ENCODE peak calls at places on chromosomes 5 and 9, in four cellular contexts. One of them, this sample, is unnamed.

GRCh38 chr5:126780165-126780827 is 3.4 kb downstream of the LMNB1 start:
- DNase-seq in nephron progenitor cell: no peak
- DNase-seq in RWPE1: peak; percentile 59
- DNase-seq in H1: no peak
- DNase-seq in this sample: no peak

GRCh38 chr9:85645909-85646627 is 95.7 kb downstream of the AGTPBP1 start:
- DNase-seq in nephron progenitor cell: no peak
- DNase-seq in RWPE1: no peak
- DNase-seq in H1: no peak
- DNase-seq in this sample: no peak

GRCh38 chr5:31854181-31854624 is 215.3 kb downstream of the PDZD2 start:
- DNase-seq in nephron progenitor cell: peak; percentile 23
- DNase-seq in RWPE1: peak; percentile 82
- DNase-seq in H1: peak; percentile 38
- DNase-seq in this sample: no peak

GRCh38 chr5:137627293-137627692 is 108.6 kb downstream of the KLHL3 start:
- DNase-seq in nephron progenitor cell: no peak
- DNase-seq in RWPE1: peak; percentile 39
- DNase-seq in H1: no peak
- DNase-seq in this sample: no peak

GRCh38 chr5:108119123-108119522 is 262.8 kb downstream of the FBXL17 start:
- DNase-seq in nephron progenitor cell: no peak
- DNase-seq in RWPE1: no peak
- DNase-seq in H1: no peak
- DNase-seq in this sample: no peak

GRCh38 chr5:18653216-18653752 is 1019.0 kb downstream of the TAF11L14 start:
- DNase-seq in nephron progenitor cell: no peak
- DNase-seq in RWPE1: no peak
- DNase-seq in H1: no peak
- DNase-seq in this sample: no peak

GRCh38 chr5:10719965-10720364 is 41.1 kb downstream of the DAP start:
- DNase-seq in nephron progenitor cell: no peak
- DNase-seq in RWPE1: peak; percentile 46
- DNase-seq in H1: no peak
- DNase-seq in this sample: no peak

GRCh38 chr5:151612689-151613427 is 21.7 kb upstream of the FAT2 start:
- DNase-seq in nephron progenitor cell: no peak
- DNase-seq in RWPE1: peak; percentile 97
- DNase-seq in H1: no peak
- DNase-seq in this sample: no peak

GRCh38 chr5:57836921-57837320 is 354.3 kb upstream of the ACTBL2 start:
- DNase-seq in nephron progenitor cell: no peak
- DNase-seq in RWPE1: no peak
- DNase-seq in H1: no peak
- DNase-seq in this sample: no peak

GRCh38 chr9:6564868-6565267 is 80.7 kb downstream of the GLDC start:
- DNase-seq in nephron progenitor cell: no peak
- DNase-seq in RWPE1: no peak
- DNase-seq in H1: no peak
- DNase-seq in this sample: no peak

GRCh38 chr5:172834570-172835245 is 657 bp downstream of the ERGIC1 start:
- DNase-seq in nephron progenitor cell: peak; percentile 35
- DNase-seq in RWPE1: no peak
- DNase-seq in H1: no peak
- DNase-seq in this sample: peak; percentile 20

GRCh38 chr5:74415695-74416102 is 224.8 kb downstream of the ENC1 start:
- DNase-seq in nephron progenitor cell: no peak
- DNase-seq in RWPE1: no peak
- DNase-seq in H1: no peak
- DNase-seq in this sample: no peak

GRCh38 chr5:72093231-72093630 is 14.0 kb upstream of the MAP1B start:
- DNase-seq in nephron progenitor cell: no peak
- DNase-seq in RWPE1: peak; percentile 38
- DNase-seq in H1: no peak
- DNase-seq in this sample: no peak

GRCh38 chr9:128372784-128373183 is 1.6 kb downstream of the URM1 start:
- DNase-seq in nephron progenitor cell: no peak
- DNase-seq in RWPE1: no peak
- DNase-seq in H1: no peak
- DNase-seq in this sample: no peak

GRCh38 chr5:170552486-170553122 is 48.8 kb downstream of the KCNIP1 start:
- DNase-seq in nephron progenitor cell: peak; percentile 50
- DNase-seq in RWPE1: no peak
- DNase-seq in H1: peak; percentile 25
- DNase-seq in this sample: no peak

DNA sequence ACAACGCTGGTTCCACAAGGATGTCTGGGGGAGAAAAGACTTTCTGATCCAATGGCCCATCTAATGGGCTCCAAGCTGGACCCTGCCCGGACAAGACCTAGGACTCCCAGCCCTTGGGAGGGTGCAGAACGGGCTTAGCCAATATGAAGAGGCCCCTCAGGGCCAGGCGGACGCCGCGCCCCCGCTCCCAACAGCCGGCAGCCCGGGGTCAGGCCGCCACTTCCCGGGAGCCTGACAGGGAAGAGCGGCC is 493 bp downstream of the P4HA2 start:
- DNase-seq in nephron progenitor cell: no peak
- DNase-seq in RWPE1: no peak
- DNase-seq in H1: no peak
- DNase-seq in this sample: no peak
- TF ChIP-seq CTCF in nephron progenitor cell: no peak
- TF ChIP-seq CTCF in RWPE1: no peak
- TF ChIP-seq CTCF in H1: no peak
- TF ChIP-seq CTCF in this sample: peak; percentile 25

GRCh38 chr9:116391306-116391900 is 237.8 kb downstream of the PAPPA start:
- DNase-seq in nephron progenitor cell: no peak
- DNase-seq in RWPE1: peak; percentile 72
- DNase-seq in H1: no peak
- DNase-seq in this sample: no peak
- TF ChIP-seq CTCF in nephron progenitor cell: no peak
- TF ChIP-seq CTCF in RWPE1: no peak
- TF ChIP-seq CTCF in H1: no peak
- TF ChIP-seq CTCF in this sample: no peak

GRCh38 chr5:123269436-123269835 is 153.8 kb downstream of the CEP120 start:
- DNase-seq in nephron progenitor cell: no peak
- DNase-seq in RWPE1: no peak
- DNase-seq in H1: no peak
- DNase-seq in this sample: no peak

GRCh38 chr5:123269851-123270250 is 153.4 kb downstream of the CEP120 start:
- DNase-seq in nephron progenitor cell: no peak
- DNase-seq in RWPE1: no peak
- DNase-seq in H1: no peak
- DNase-seq in this sample: no peak

GRCh38 chr5:123278284-123278683 is 144.9 kb downstream of the CEP120 start:
- DNase-seq in nephron progenitor cell: no peak
- DNase-seq in RWPE1: no peak
- DNase-seq in H1: no peak
- DNase-seq in this sample: no peak

GRCh38 chr5:123273984-123274383 is 149.2 kb downstream of the CEP120 start:
- DNase-seq in nephron progenitor cell: no peak
- DNase-seq in RWPE1: no peak
- DNase-seq in H1: no peak
- DNase-seq in this sample: no peak
- TF ChIP-seq CTCF in nephron progenitor cell: no peak
- TF ChIP-seq CTCF in RWPE1: peak; percentile 3
- TF ChIP-seq CTCF in H1: no peak
- TF ChIP-seq CTCF in this sample: peak; percentile 33

GRCh38 chr5:124744170-124744911 is 2.1 kb downstream of the ZNF608 start:
- DNase-seq in nephron progenitor cell: peak; percentile 47
- DNase-seq in RWPE1: no peak
- DNase-seq in H1: no peak
- DNase-seq in this sample: no peak
- TF ChIP-seq CTCF in nephron progenitor cell: no peak
- TF ChIP-seq CTCF in RWPE1: peak; percentile 21
- TF ChIP-seq CTCF in H1: no peak
- TF ChIP-seq CTCF in this sample: peak; percentile 14

GRCh38 chr9:134962065-134962997 is 44.6 kb upstream of the FCN1 start:
- DNase-seq in nephron progenitor cell: no peak
- DNase-seq in RWPE1: peak; percentile 30
- DNase-seq in H1: no peak
- DNase-seq in this sample: no peak
- TF ChIP-seq CTCF in nephron progenitor cell: no peak
- TF ChIP-seq CTCF in RWPE1: no peak
- TF ChIP-seq CTCF in H1: peak; percentile 16
- TF ChIP-seq CTCF in this sample: no peak

GRCh38 chr5:133247881-133248642 is 196.2 kb downstream of the HSPA4 start:
- DNase-seq in nephron progenitor cell: peak; percentile 56
- DNase-seq in RWPE1: no peak
- DNase-seq in H1: peak; percentile 43
- DNase-seq in this sample: peak; percentile 41
- TF ChIP-seq CTCF in nephron progenitor cell: peak; percentile 59
- TF ChIP-seq CTCF in RWPE1: no peak
- TF ChIP-seq CTCF in H1: peak; percentile 97
- TF ChIP-seq CTCF in this sample: peak; percentile 76

GRCh38 chr9:15512889-15513288 is 2.1 kb upstream of the PSIP1 start:
- DNase-seq in nephron progenitor cell: no peak
- DNase-seq in RWPE1: no peak
- DNase-seq in H1: peak; percentile 43
- DNase-seq in this sample: no peak

GRCh38 chr9:15510789-15511575 is at the start of gene PSIP1:
- DNase-seq in nephron progenitor cell: peak; percentile 83
- DNase-seq in RWPE1: peak; percentile 84
- DNase-seq in H1: peak; percentile 69
- DNase-seq in this sample: peak; percentile 68

GRCh38 chr9:15512204-15512603 is 1.4 kb upstream of the PSIP1 start:
- DNase-seq in nephron progenitor cell: no peak
- DNase-seq in RWPE1: no peak
- DNase-seq in H1: no peak
- DNase-seq in this sample: no peak

GRCh38 chr9:15509931-15510788 is 610 bp downstream of the PSIP1 start:
- DNase-seq in nephron progenitor cell: no peak
- DNase-seq in RWPE1: peak; percentile 32
- DNase-seq in H1: no peak
- DNase-seq in this sample: peak; percentile 31

DNA sequence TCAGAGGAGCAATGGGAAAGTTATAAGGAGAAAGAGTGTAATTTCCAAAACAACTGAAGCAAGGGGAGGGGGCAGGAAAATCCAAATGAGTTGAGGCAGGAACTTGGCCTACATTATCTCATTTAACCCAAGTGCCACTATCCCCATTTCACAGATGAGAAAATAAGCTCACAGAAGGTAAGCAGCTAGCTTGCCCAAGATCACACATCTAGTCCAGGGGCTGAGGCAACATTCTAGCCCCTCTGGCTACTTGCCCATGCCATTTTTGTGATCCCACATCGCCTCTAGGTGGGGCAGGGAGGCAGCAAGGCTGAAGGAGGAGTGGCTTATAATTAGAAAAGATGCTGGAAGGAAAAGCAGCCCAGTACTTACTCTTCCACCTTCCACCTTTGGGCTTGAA is 2.6 kb upstream of the PSIP1 start:
- DNase-seq in nephron progenitor cell: no peak
- DNase-seq in RWPE1: peak; percentile 11
- DNase-seq in H1: peak; percentile 36
- DNase-seq in this sample: no peak
- TF ChIP-seq CTCF in nephron progenitor cell: no peak
- TF ChIP-seq CTCF in RWPE1: no peak
- TF ChIP-seq CTCF in H1: peak; percentile 67
- TF ChIP-seq CTCF in this sample: peak; percentile 12

DNA sequence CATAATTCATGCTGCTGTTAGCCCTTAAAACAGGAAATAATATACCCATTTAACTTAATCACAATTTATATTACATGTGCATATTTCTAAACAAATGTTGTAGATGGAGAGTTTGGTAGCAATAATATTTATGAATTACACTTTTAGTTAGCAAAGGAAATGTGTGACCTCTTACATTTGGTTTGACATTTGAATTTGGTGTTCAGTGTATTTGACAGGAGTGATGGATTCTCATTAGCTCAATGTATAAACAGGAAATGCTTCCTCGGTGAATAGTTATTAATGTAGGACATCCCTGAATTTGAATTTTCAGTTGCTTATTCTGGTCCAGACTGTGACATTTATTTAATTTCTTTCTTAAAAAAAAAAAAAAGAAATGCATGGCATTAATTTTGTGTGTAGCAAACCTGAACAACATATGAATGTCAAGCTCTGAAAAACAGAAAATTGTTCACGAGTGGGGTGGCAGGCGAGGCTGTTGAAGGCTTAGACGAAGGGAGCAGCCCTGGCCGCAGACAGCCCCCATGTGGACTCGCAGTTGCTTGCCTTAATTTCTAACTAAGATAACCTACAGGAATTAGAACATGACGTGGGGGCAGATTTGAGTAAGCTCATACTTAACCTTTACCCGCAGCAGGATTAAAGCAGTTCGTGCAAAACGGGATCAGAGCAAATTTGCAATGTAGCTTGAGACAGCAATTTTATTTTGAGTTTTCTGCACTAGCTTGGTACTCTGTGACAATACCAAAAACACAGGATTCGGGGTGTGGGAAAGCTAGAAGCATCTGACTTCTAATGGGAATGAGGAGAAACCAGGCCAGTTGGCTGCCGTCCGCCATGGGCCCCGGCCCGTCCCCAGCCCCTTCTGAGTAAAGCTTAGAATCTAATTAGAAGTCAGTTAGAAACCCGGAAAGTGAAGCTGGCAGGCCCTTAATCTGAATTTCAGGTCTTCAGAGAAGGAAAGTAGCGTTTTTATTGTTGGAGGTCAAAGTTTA is 134.3 kb downstream of the MACROH2A1 start:
- DNase-seq in nephron progenitor cell: no peak
- DNase-seq in RWPE1: no peak
- DNase-seq in H1: no peak
- DNase-seq in this sample: no peak
- TF ChIP-seq CTCF in nephron progenitor cell: no peak
- TF ChIP-seq CTCF in RWPE1: no peak
- TF ChIP-seq CTCF in H1: no peak
- TF ChIP-seq CTCF in this sample: no peak